ENCODE peak calls at places on chromosome 1, in seven cellular contexts. L is Kasumi-1; Q is Karpas-422; B is activated gamma-delta T cell treated with anti-CD3 and anti-CD28 coated beads, Interleukin-2, amount 50 U/mL, for 16 hours; R is OCI-LY7; F is memory B cell; G is CD8-positive, alpha-beta memory T cell. T is an unnamed sample.

GRCh38 chr1:28526886-28527285 is 21.0 kb downstream of the RCC1 start:
- DNase-seq in L (no peak), Q (no peak), B (no peak), R (no peak), F (no peak), G (no peak), T (no peak)

GRCh38 chr1:150472606-150473200 is 14.5 kb upstream of the TARS2 start:
- DNase-seq in L (no peak), Q (no peak), B (no peak), R (no peak), F (no peak), G (no peak), T (no peak)

GRCh38 chr1:32464716-32465540 is at the start of gene ZBTB8B:
- DNase-seq in L (no peak), Q (no peak), B (peak), R (no peak), F (peak), G (no peak), T (peak)

GRCh38 chr1:52423771-52424170 is 19.4 kb downstream of the PRPF38A start:
- DNase-seq in L (peak), Q (no peak), B (peak), R (no peak), F (no peak), G (peak), T (no peak)

GRCh38 chr1:227788279-227789041 is 27.0 kb upstream of the PRSS38 start:
- DNase-seq in L (peak), Q (no peak), B (no peak), R (peak), F (peak), G (no peak), T (no peak)

GRCh38 chr1:48066951-48067350 is 69.8 kb upstream of the TRABD2B start:
- DNase-seq in L (no peak), Q (no peak), B (no peak), R (no peak), F (no peak), G (no peak), T (no peak)

GRCh38 chr1:109827466-109827865 is 63.7 kb upstream of the EPS8L3 start:
- DNase-seq in L (no peak), Q (no peak), B (no peak), R (no peak), F (no peak), G (no peak), T (no peak)

GRCh38 chr1:62022348-62022747 is 172.3 kb upstream of the L1TD1 start:
- DNase-seq in L (no peak), Q (no peak), B (no peak), R (no peak), F (no peak), G (no peak), T (no peak)

GRCh38 chr1:159861218-159861617 is 1.2 kb downstream of the VSIG8 start:
- DNase-seq in L (no peak), Q (no peak), B (no peak), R (no peak), F (no peak), G (no peak), T (no peak)

GRCh38 chr1:225768662-225769426 is 8.8 kb upstream of the SRP9 start:
- DNase-seq in L (no peak), Q (no peak), B (no peak), R (no peak), F (no peak), G (no peak), T (no peak)

GRCh38 chr1:201751872-201752271 is 77.1 kb upstream of the IPO9 start:
- DNase-seq in L (no peak), Q (no peak), B (no peak), R (no peak), F (no peak), G (no peak), T (no peak)

GRCh38 chr1:59142663-59143487 is 154.0 kb upstream of the FGGY start:
- DNase-seq in L (peak), Q (no peak), B (no peak), R (no peak), F (no peak), G (no peak), T (peak)

T was measured in GM12865.